ENCODE peak calls at places on chromosomes 1 and 21, in five cellular contexts. One of them, this sample, is unnamed.

GRCh38 chr1:208054485-208054884 is 143.6 kb upstream of the CD34 start:
- DNase-seq in K562: no peak
- DNase-seq in H1: no peak
- DNase-seq in GM12878: no peak
- DNase-seq in HepG2: no peak
- DNase-seq in this sample: no peak

GRCh38 chr1:53606197-53607095 is 132.5 kb downstream of the GLIS1 start:
- DNase-seq in K562: no peak
- DNase-seq in HepG2: no peak
- DNase-seq in GM12878: no peak
- DNase-seq in H1: no peak
- DNase-seq in this sample: no peak

GRCh38 chr1:162855461-162856150 is 5.4 kb downstream of the CCDC190 start:
- DNase-seq in H1: no peak
- DNase-seq in K562: no peak
- DNase-seq in HepG2: no peak
- DNase-seq in GM12878: no peak
- DNase-seq in this sample: no peak

GRCh38 chr1:64675718-64676345 is 69.0 kb upstream of the RAVER2 start:
- DNase-seq in K562: peak
- DNase-seq in H1: no peak
- DNase-seq in GM12878: no peak
- DNase-seq in HepG2: peak
- DNase-seq in this sample: peak

GRCh38 chr1:72284398-72285073 is 2.2 kb upstream of the NEGR1 start:
- DNase-seq in K562: no peak
- DNase-seq in HepG2: peak
- DNase-seq in H1: no peak
- DNase-seq in GM12878: no peak
- DNase-seq in this sample: no peak

GRCh38 chr1:28971980-28972771 is 57.8 kb downstream of the EPB41 start:
- DNase-seq in HepG2: no peak
- DNase-seq in GM12878: no peak
- DNase-seq in K562: no peak
- DNase-seq in H1: no peak
- DNase-seq in this sample: peak

GRCh38 chr1:159100589-159100988 is 24.0 kb upstream of the AIM2 start:
- DNase-seq in K562: no peak
- DNase-seq in HepG2: no peak
- DNase-seq in GM12878: no peak
- DNase-seq in H1: no peak
- DNase-seq in this sample: no peak

GRCh38 chr1:44243782-44244495 is 30.7 kb downstream of the DMAP1 start:
- DNase-seq in HepG2: no peak
- DNase-seq in GM12878: no peak
- DNase-seq in H1: no peak
- DNase-seq in K562: no peak
- DNase-seq in this sample: no peak

GRCh38 chr1:67844988-67845387 is 11.7 kb upstream of the GNG12 start:
- DNase-seq in K562: no peak
- DNase-seq in GM12878: no peak
- DNase-seq in HepG2: no peak
- DNase-seq in H1: no peak
- DNase-seq in this sample: no peak

GRCh38 chr1:18564661-18565060 is 66.0 kb upstream of the PAX7 start:
- DNase-seq in H1: no peak
- DNase-seq in GM12878: no peak
- DNase-seq in HepG2: no peak
- DNase-seq in K562: no peak
- DNase-seq in this sample: no peak

GRCh38 chr1:50774759-50775351 is 185.2 kb downstream of the FAF1 start:
- DNase-seq in GM12878: peak
- DNase-seq in H1: no peak
- DNase-seq in HepG2: peak
- DNase-seq in K562: peak
- DNase-seq in this sample: peak

GRCh38 chr1:212792396-212792908 is 758 bp downstream of the TATDN3 start:
- DNase-seq in K562: no peak
- DNase-seq in HepG2: no peak
- DNase-seq in H1: no peak
- DNase-seq in GM12878: no peak
- DNase-seq in this sample: no peak

GRCh38 chr1:85623061-85623471 is 42.5 kb downstream of the CCN1 start:
- DNase-seq in K562: no peak
- DNase-seq in H1: no peak
- DNase-seq in GM12878: no peak
- DNase-seq in HepG2: no peak
- DNase-seq in this sample: no peak

GRCh38 chr1:5238351-5239123 is 584.1 kb downstream of the AJAP1 start:
- DNase-seq in GM12878: no peak
- DNase-seq in H1: no peak
- DNase-seq in HepG2: no peak
- DNase-seq in K562: no peak
- DNase-seq in this sample: no peak

GRCh38 chr1:210908257-210908656 is 225.7 kb downstream of the KCNH1 start:
- DNase-seq in K562: no peak
- DNase-seq in HepG2: no peak
- DNase-seq in H1: no peak
- DNase-seq in GM12878: no peak
- DNase-seq in this sample: no peak

GRCh38 chr21:46222436-46223116 is 6.0 kb downstream of the LSS start:
- DNase-seq in HepG2: no peak
- DNase-seq in H1: no peak
- DNase-seq in K562: no peak
- DNase-seq in GM12878: no peak
- DNase-seq in this sample: no peak

GRCh38 chr1:109191377-109191776 is 22.3 kb upstream of the SARS1 start:
- DNase-seq in H1: no peak
- DNase-seq in GM12878: no peak
- DNase-seq in HepG2: no peak
- DNase-seq in K562: peak
- DNase-seq in this sample: no peak

GRCh38 chr1:175132456-175132855 is 60.1 kb downstream of the KIAA0040 start:
- DNase-seq in K562: no peak
- DNase-seq in H1: no peak
- DNase-seq in HepG2: no peak
- DNase-seq in GM12878: no peak
- DNase-seq in this sample: no peak

GRCh38 chr1:200512191-200512590 is 102.4 kb upstream of the ZNF281 start:
- DNase-seq in K562: no peak
- DNase-seq in HepG2: no peak
- DNase-seq in H1: no peak
- DNase-seq in GM12878: no peak
- DNase-seq in this sample: no peak

GRCh38 chr1:244964112-244964971 is 100.0 kb upstream of the HNRNPU start:
- DNase-seq in K562: no peak
- DNase-seq in H1: no peak
- DNase-seq in HepG2: peak
- DNase-seq in GM12878: no peak
- DNase-seq in this sample: no peak

GRCh38 chr1:193338194-193338593 is 151.8 kb upstream of the B3GALT2 start:
- DNase-seq in H1: no peak
- DNase-seq in HepG2: no peak
- DNase-seq in GM12878: no peak
- DNase-seq in K562: no peak
- DNase-seq in this sample: no peak
- TF ChIP-seq KDM1A in H1: no peak
- TF ChIP-seq KDM1A in HepG2: no peak
- TF ChIP-seq KDM1A in GM12878: no peak
- TF ChIP-seq KDM1A in K562: no peak
- TF ChIP-seq KDM1A in this sample: no peak

GRCh38 chr1:78275906-78276690 is 214.7 kb upstream of the PTGFR start:
- DNase-seq in GM12878: no peak
- DNase-seq in K562: no peak
- DNase-seq in H1: no peak
- DNase-seq in HepG2: no peak
- DNase-seq in this sample: no peak

GRCh38 chr1:78277253-78277652 is 213.5 kb upstream of the PTGFR start:
- DNase-seq in HepG2: no peak
- DNase-seq in H1: no peak
- DNase-seq in K562: no peak
- DNase-seq in GM12878: no peak
- DNase-seq in this sample: no peak

GRCh38 chr1:78279051-78279450 is 211.7 kb upstream of the PTGFR start:
- DNase-seq in H1: no peak
- DNase-seq in K562: no peak
- DNase-seq in GM12878: no peak
- DNase-seq in HepG2: no peak
- DNase-seq in this sample: no peak

GRCh38 chr1:78274814-78275213 is 216.0 kb upstream of the PTGFR start:
- DNase-seq in H1: no peak
- DNase-seq in GM12878: no peak
- DNase-seq in K562: no peak
- DNase-seq in HepG2: no peak
- DNase-seq in this sample: no peak

GRCh38 chr1:78275456-78275855 is 215.3 kb upstream of the PTGFR start:
- DNase-seq in K562: no peak
- DNase-seq in GM12878: no peak
- DNase-seq in H1: no peak
- DNase-seq in HepG2: no peak
- DNase-seq in this sample: no peak
- H3K4me2 ChIP-seq in K562: no peak
- H3K4me2 ChIP-seq in GM12878: no peak
- H3K4me2 ChIP-seq in H1: no peak
- H3K4me2 ChIP-seq in HepG2: no peak
- H3K4me2 ChIP-seq in this sample: no peak

GRCh38 chr1:229227298-229227919 is 43.5 kb upstream of the RAB4A start:
- DNase-seq in GM12878: no peak
- DNase-seq in K562: peak
- DNase-seq in HepG2: peak
- DNase-seq in H1: no peak
- DNase-seq in this sample: peak
- TF ChIP-seq KDM1A in GM12878: no peak
- TF ChIP-seq KDM1A in K562: no peak
- TF ChIP-seq KDM1A in HepG2: peak
- TF ChIP-seq KDM1A in H1: peak
- TF ChIP-seq KDM1A in this sample: peak

DNA sequence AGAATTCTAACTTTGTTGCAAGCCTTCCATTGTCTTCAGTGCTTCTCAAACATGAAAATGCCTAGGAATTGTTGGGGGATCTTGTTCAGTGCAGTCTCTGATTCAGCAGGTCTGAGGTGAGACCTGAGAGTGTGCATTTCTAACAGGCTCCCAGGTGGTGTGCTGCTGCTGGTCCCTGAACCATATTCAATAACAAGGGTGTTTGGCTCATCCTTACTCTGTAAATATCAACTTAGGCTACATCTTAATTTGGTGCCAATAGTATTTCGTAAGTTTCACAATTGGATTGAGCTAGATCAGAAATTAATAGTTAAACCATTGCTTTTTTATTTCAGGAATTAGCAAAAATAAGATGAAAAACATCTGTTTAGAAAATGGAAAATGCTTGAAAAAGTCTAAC is 59.1 kb upstream of the GPR88 start:
- DNase-seq in HepG2: no peak
- DNase-seq in GM12878: no peak
- DNase-seq in K562: no peak
- DNase-seq in H1: no peak
- DNase-seq in this sample: no peak
- H3K4me2 ChIP-seq in HepG2: no peak
- H3K4me2 ChIP-seq in GM12878: no peak
- H3K4me2 ChIP-seq in K562: no peak
- H3K4me2 ChIP-seq in H1: no peak
- H3K4me2 ChIP-seq in this sample: no peak

DNA sequence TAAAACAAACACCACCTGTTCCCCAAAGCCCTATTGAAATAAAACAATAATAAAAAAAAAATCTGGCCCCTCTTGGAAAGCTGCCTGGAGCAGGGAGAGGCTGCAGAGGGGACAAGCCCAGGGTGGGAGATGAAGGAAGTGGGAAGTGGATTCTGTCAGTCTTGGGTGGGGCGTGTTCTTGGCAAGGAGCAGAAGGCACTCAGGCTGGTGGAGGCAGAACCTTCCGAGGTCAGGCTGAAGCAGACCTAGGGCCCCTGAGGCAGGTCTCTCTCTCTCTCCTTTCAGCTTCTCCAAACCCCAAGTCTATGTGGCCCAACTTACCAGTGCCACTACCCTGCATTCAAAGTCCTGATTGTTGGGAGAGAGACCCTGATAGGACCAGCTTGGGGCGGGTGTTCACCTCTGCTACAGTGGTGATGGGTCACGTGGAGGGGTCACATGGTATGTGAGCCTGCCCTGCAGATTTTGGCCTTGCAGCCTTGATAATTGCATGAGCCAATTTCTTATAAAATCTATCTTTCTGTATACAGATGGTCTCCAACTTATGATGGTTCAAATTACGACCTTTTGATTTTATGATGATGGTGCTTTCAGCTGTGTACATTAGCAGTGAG is 145.4 kb upstream of the C1orf174 start:
- DNase-seq in H1: no peak
- DNase-seq in K562: no peak
- DNase-seq in HepG2: no peak
- DNase-seq in GM12878: no peak
- DNase-seq in this sample: no peak
- TF ChIP-seq KDM1A in H1: no peak
- TF ChIP-seq KDM1A in K562: no peak
- TF ChIP-seq KDM1A in HepG2: no peak
- TF ChIP-seq KDM1A in GM12878: no peak
- TF ChIP-seq KDM1A in this sample: no peak

GRCh38 chr1:182217071-182217470 is 155.6 kb upstream of the ZNF648 start:
- DNase-seq in HepG2: no peak
- DNase-seq in K562: no peak
- DNase-seq in H1: no peak
- DNase-seq in GM12878: no peak
- DNase-seq in this sample: no peak
- H3K4me2 ChIP-seq in HepG2: no peak
- H3K4me2 ChIP-seq in K562: no peak
- H3K4me2 ChIP-seq in H1: no peak
- H3K4me2 ChIP-seq in GM12878: no peak
- H3K4me2 ChIP-seq in this sample: no peak

GRCh38 chr21:17610862-17611261 is 1.8 kb downstream of the BTG3 start:
- DNase-seq in H1: no peak
- DNase-seq in GM12878: no peak
- DNase-seq in HepG2: peak
- DNase-seq in K562: peak
- DNase-seq in this sample: peak
- TF ChIP-seq KDM1A in H1: no peak
- TF ChIP-seq KDM1A in GM12878: no peak
- TF ChIP-seq KDM1A in HepG2: no peak
- TF ChIP-seq KDM1A in K562: no peak
- TF ChIP-seq KDM1A in this sample: no peak

DNA sequence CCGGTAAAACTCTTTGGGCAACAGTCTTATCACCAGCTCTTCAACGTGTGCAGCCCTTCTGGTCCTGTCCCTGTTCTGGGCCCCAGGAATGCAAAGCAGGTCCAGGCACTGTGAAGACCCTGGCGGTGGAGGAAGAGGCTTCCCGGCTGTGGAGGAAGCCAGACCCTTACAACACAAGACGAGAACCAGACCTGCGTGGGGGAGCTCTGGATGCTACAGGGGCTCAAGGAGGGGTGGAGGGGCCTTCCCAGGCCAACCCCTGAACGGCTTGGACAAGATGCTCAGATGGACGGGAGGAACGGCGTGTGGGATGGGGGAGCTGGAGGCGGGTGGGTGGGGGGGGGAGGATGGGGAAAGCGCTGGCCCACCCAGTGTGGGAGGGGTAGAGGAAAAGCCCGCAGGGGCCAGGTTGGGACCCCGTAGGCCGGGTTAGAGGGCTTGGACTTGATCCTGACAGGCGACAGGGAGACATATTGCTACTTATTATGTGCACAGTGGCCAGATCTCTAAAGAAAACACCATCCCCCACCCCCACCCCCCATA is 5.1 kb upstream of the OLIG2 start:
- DNase-seq in H1: no peak
- DNase-seq in GM12878: no peak
- DNase-seq in K562: no peak
- DNase-seq in HepG2: no peak
- DNase-seq in this sample: no peak
- H3K4me2 ChIP-seq in H1: peak
- H3K4me2 ChIP-seq in GM12878: no peak
- H3K4me2 ChIP-seq in K562: no peak
- H3K4me2 ChIP-seq in HepG2: no peak
- H3K4me2 ChIP-seq in this sample: no peak

This sample was measured in A549.